ENCODE peak calls at places on chromosome 16, in four cellular contexts. S is H1, E is H9, K is mesendoderm. T is an unnamed sample.
A peak's percentile ranks its signal among the peaks of the same experiment; 100 is the strongest.

GRCh38 chr16:3454093-3454492 is 10.6 kb downstream of the NAA60 start:
- DNase-seq in S (no peak), E (peak; percentile 50), K (peak; percentile 92), T (peak; percentile 8)

GRCh38 chr16:49350265-49351103 is 23.1 kb upstream of the C16orf78 start:
- DNase-seq in S (peak; percentile 94), E (peak; percentile 73), K (peak; percentile 72), T (peak; percentile 34)

GRCh38 chr16:17397499-17397891 is 73.3 kb downstream of the XYLT1 start:
- DNase-seq in S (no peak), E (no peak), K (no peak), T (peak; percentile 83)

GRCh38 chr16:48123104-48123788 is 32.5 kb downstream of the ABCC12 start:
- DNase-seq in S (no peak), E (no peak), K (peak; percentile 88), T (peak; percentile 100)

GRCh38 chr16:27315333-27316037 is 1.7 kb downstream of the IL4R start:
- DNase-seq in S (peak; percentile 60), E (peak; percentile 57), K (peak; percentile 56), T (peak; percentile 65)

GRCh38 chr16:56673916-56674315 is 4.3 kb downstream of the MT1H start:
- DNase-seq in S (no peak), E (peak; percentile 67), K (peak; percentile 63), T (peak; percentile 20)

GRCh38 chr16:67326472-67327309 is at the start of the genes KCTD19 and LRRC36:
- DNase-seq in S (peak; percentile 100), E (peak; percentile 97), K (peak; percentile 91), T (no peak)

GRCh38 chr16:67162439-67163163 is 1.9 kb upstream of the HSF4 start:
- DNase-seq in S (peak; percentile 71), E (no peak), K (peak; percentile 26), T (no peak)

GRCh38 chr16:23694707-23695373 is 16.2 kb downstream of the PLK1 start:
- DNase-seq in S (peak; percentile 86), E (peak; percentile 93), K (peak; percentile 91), T (peak; percentile 38)

GRCh38 chr16:88773812-88774291 is 11.2 kb downstream of the PIEZO1 start:
- DNase-seq in S (no peak), E (no peak), K (peak; percentile 50), T (peak; percentile 93)
- H3K4me1 ChIP-seq in S (peaks cover 9% of the 10 kb centered on the region), E (no peaks in the 10 kb centered on the region), K (peaks cover 17% of the 10 kb centered on the region), T (peaks cover 52% of the 10 kb centered on the region)

GRCh38 chr16:63689068-63689467 is 1432.8 kb downstream of the CDH11 start:
- DNase-seq in S (no peak), E (no peak), K (no peak), T (no peak)

GRCh38 chr16:63695347-63695746 is 1426.5 kb downstream of the CDH11 start:
- DNase-seq in S (no peak), E (no peak), K (no peak), T (no peak)

GRCh38 chr16:63690267-63690666 is 1431.6 kb downstream of the CDH11 start:
- DNase-seq in S (no peak), E (no peak), K (no peak), T (no peak)

DNA sequence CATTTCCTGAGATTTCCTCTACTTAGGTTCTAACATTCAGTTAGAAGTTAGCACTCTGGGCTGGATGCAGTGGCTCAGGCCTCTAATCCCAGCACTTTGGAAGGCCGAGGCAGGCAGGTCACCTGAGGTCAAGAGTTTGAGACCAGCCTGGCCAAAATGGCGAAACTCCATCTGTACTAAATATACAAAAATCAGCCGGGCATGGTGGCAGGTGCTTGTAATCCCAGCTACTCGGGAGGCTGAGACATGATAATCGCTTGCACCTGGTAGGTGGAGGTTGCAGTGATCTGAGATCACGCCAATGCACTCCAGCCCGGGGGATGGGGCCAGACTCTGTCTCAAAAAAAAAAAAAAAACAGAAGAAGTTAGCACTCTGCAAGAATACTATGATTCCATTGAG is 1430.9 kb downstream of the CDH11 start:
- DNase-seq in S (no peak), E (no peak), K (no peak), T (no peak)
- H4K5ac ChIP-seq in S (no peak overlapping the region), E (no peak overlapping the region), K (no peak overlapping the region), T (no peak overlapping the region)

DNA sequence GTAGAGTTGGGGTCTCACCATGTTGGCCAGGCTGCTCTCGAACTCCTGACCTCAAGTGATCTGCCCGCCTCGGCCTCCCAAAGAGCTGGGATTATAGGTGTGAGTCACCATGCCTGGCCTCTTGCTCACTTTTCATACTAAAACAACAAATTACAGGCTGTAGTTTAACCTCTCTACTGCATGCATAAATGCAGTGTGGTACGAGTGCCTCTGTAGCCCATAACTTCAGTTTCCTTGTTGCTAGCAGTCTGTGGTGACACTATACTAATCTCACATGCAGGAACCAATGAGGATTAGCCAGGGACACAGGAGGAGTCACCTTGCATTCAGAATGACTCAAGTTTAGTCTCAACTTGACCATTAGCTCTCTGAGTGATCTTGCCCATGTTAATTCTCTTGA is 20.1 kb downstream of the HMOX2 start:
- DNase-seq in S (no peak), E (no peak), K (peak; percentile 38), T (peak; percentile 85)
- H3K4me1 ChIP-seq in S (no peaks in the 10 kb centered on the region), E (no peaks in the 10 kb centered on the region), K (no peaks in the 10 kb centered on the region), T (peaks cover 22% of the 10 kb centered on the region)

GRCh38 chr16:13264749-13265552 is 363.6 kb downstream of the SHISA9 start:
- DNase-seq in S (no peak), E (no peak), K (no peak), T (no peak)

GRCh38 chr16:13270602-13271001 is 369.2 kb downstream of the SHISA9 start:
- DNase-seq in S (no peak), E (no peak), K (no peak), T (no peak)

GRCh38 chr16:13269905-13270528 is 368.6 kb downstream of the SHISA9 start:
- DNase-seq in S (no peak), E (no peak), K (no peak), T (no peak)

DNA sequence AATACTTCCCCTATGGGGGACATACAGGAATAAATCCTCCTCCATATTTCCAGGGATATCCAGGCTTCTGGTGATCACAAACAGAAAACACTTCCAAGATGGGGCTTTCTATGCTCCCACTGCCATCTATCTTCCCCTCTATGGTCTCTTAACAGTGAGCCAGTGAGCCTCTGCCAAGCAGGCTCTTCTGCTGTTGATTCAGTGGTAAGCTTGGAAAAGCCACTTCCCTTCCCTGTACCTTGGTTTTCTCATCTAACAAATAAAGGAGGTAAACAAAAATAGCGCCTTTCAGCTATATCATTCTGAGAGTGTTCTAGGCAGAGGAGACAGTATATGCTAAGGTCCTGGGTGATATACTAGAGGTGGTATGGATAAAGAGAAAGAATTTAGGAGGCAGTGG is 368.0 kb downstream of the SHISA9 start:
- DNase-seq in S (no peak), E (no peak), K (no peak), T (no peak)
- H4K5ac ChIP-seq in S (no peak overlapping the region), E (no peak overlapping the region), K (no peak overlapping the region), T (no peak overlapping the region)